ENCODE peak calls at places on chromosomes 6 and 20, in eight cellular contexts. F, N, B, O, H, K, Z and Q are unnamed samples.

GRCh38 chr6:159090530-159091306 is 45.9 kb upstream of the TAGAP start:
- DNase-seq in N (no peak), K (no peak), B (no peak), O (no peak), Z (no peak), F (no peak), H (no peak), Q (no peak)

GRCh38 chr6:125886914-125887313 is 69.7 kb upstream of the HINT3 start:
- DNase-seq in F (no peak), K (no peak), H (no peak), O (no peak), Z (no peak), B (no peak), N (no peak), Q (no peak)

GRCh38 chr6:156953125-156953477 is 175.9 kb downstream of the ARID1B start:
- DNase-seq in H (no peak), K (no peak), O (no peak), N (no peak), B (no peak), F (no peak), Z (no peak), Q (no peak)

GRCh38 chr6:132830236-132830799 is 15.9 kb downstream of the RPS12 start:
- DNase-seq in H (peak), N (peak), Z (no peak), K (no peak), F (peak), B (no peak), O (no peak), Q (no peak)

GRCh38 chr6:110800839-110801196 is 14.5 kb downstream of the CDK19 start:
- DNase-seq in N (no peak), K (no peak), O (no peak), B (no peak), F (no peak), H (no peak), Z (no peak), Q (no peak)

GRCh38 chr6:44788387-44788981 is 401.0 kb downstream of the CDC5L start:
- DNase-seq in B (no peak), Z (no peak), N (peak), K (no peak), O (no peak), F (no peak), H (no peak), Q (no peak)

GRCh38 chr20:47642624-47643023 is 140.9 kb downstream of the NCOA3 start:
- DNase-seq in B (no peak), K (no peak), O (no peak), Z (no peak), F (peak), H (no peak), N (no peak), Q (no peak)

GRCh38 chr6:111874030-111874425 is 776 bp upstream of the FYN start:
- DNase-seq in B (no peak), F (no peak), O (peak), N (peak), H (no peak), Z (no peak), K (peak), Q (no peak)

GRCh38 chr6:81929828-81930227 is 177.3 kb upstream of the TENT5A start:
- DNase-seq in Z (no peak), F (no peak), H (no peak), K (no peak), B (no peak), N (peak), O (no peak), Q (no peak)

GRCh38 chr20:33433465-33433864 is 10.1 kb downstream of the SNTA1 start:
- DNase-seq in Z (no peak), N (no peak), H (no peak), B (peak), K (no peak), O (no peak), F (no peak), Q (peak)

GRCh38 chr6:89145461-89145961 is 344 bp upstream of the PM20D2 start:
- DNase-seq in K (no peak), F (no peak), H (peak), N (peak), Z (no peak), B (no peak), O (no peak), Q (no peak)

GRCh38 chr6:142828030-142828429 is 116.9 kb downstream of the HIVEP2 start:
- DNase-seq in N (no peak), K (no peak), Z (no peak), H (no peak), F (no peak), O (no peak), B (no peak), Q (no peak)

GRCh38 chr6:38776515-38776914 is 61.4 kb downstream of the DNAH8 start:
- DNase-seq in B (no peak), K (no peak), F (no peak), Z (no peak), H (peak), O (no peak), N (peak), Q (no peak)

GRCh38 chr20:33313686-33314314 is 30.8 kb downstream of the BPIFB1 start:
- DNase-seq in O (no peak), H (no peak), K (no peak), B (no peak), Z (no peak), N (no peak), F (no peak), Q (no peak)

GRCh38 chr20:52484438-52484837 is 292.9 kb upstream of the ZFP64 start:
- DNase-seq in O (no peak), F (peak), Z (no peak), B (no peak), K (no peak), H (peak), N (peak), Q (no peak)

GRCh38 chr6:57173886-57174510 is 1.9 kb downstream of the BAG2 start:
- DNase-seq in Z (no peak), H (peak), F (peak), K (no peak), N (peak), B (no peak), O (no peak), Q (no peak)

GRCh38 chr6:118574051-118574865 is 26.2 kb downstream of the PLN start:
- DNase-seq in B (no peak), Z (no peak), N (peak), K (no peak), H (peak), O (no peak), F (no peak), Q (no peak)

GRCh38 chr6:45548657-45549515 is 171.2 kb upstream of the SUPT3H start:
- DNase-seq in K (no peak), H (no peak), O (no peak), F (no peak), Z (no peak), N (peak), B (no peak), Q (no peak)

GRCh38 chr20:667351-668034 is 8.1 kb downstream of the SCRT2 start:
- DNase-seq in F (no peak), H (peak), N (peak), K (peak), O (peak), Z (no peak), B (peak), Q (peak)

GRCh38 chr6:31252625-31253024 is 19.3 kb downstream of the HLA-C start:
- DNase-seq in N (no peak), Z (no peak), B (no peak), K (no peak), H (peak), F (no peak), O (no peak), Q (no peak)

GRCh38 chr6:29792123-29793035 is 35.2 kb upstream of the HLA-G start:
- DNase-seq in F (no peak), N (no peak), O (peak), B (peak), K (peak), H (peak), Z (peak), Q (peak)